ENCODE peak calls at places on chromosomes 12 and 14, in four cellular contexts. S, N, Q and Z are unnamed samples.
A peak's percentile ranks its signal among the peaks of the same experiment; 100 is the strongest.

GRCh38 chr12:53223391-53224267 is 8.4 kb downstream of the RARG start:
- DNase-seq in N (no peak), S (peak; percentile 69), Q (no peak), Z (no peak)

GRCh38 chr14:102831163-102831804 is 54.0 kb downstream of the TRAF3 start:
- DNase-seq in N (no peak), Q (no peak), S (no peak), Z (no peak)

GRCh38 chr12:20105938-20106337 is 262.4 kb upstream of the PDE3A start:
- DNase-seq in Q (no peak), N (no peak), S (no peak), Z (no peak)

GRCh38 chr12:119802472-119802871 is 74.6 kb downstream of the CIT start:
- DNase-seq in N (peak; percentile 85), Q (peak; percentile 15), S (no peak), Z (peak; percentile 41)

GRCh38 chr12:84805474-84805858 is 107.1 kb downstream of the SLC6A15 start:
- DNase-seq in Q (no peak), N (no peak), S (no peak), Z (no peak)

GRCh38 chr14:36315159-36315853 is 5.1 kb downstream of the MBIP start:
- DNase-seq in S (no peak), N (no peak), Q (no peak), Z (no peak)

GRCh38 chr14:99522457-99522891 is 41.3 kb downstream of the CCNK start:
- DNase-seq in S (peak; percentile 63), N (no peak), Q (no peak), Z (no peak)

GRCh38 chr12:19397534-19397933 is 41.8 kb upstream of the AEBP2 start:
- DNase-seq in N (peak; percentile 68), S (no peak), Q (no peak), Z (no peak)

GRCh38 chr12:22248079-22248478 is 86.4 kb downstream of the ST8SIA1 start:
- DNase-seq in Q (no peak), S (no peak), N (no peak), Z (no peak)

GRCh38 chr12:1562813-1563412 is 31.5 kb downstream of the FBXL14 start:
- DNase-seq in S (no peak), N (peak; percentile 43), Q (no peak), Z (no peak)

GRCh38 chr12:4141344-4142270 is 132.0 kb upstream of the CCND2 start:
- DNase-seq in N (no peak), Q (no peak), S (no peak), Z (no peak)

GRCh38 chr12:130983328-130984017 is 29.8 kb downstream of the ADGRD1 start:
- DNase-seq in N (no peak), Q (no peak), S (no peak), Z (peak; percentile 77)

GRCh38 chr14:102200690-102201368 is 61.1 kb downstream of the WDR20 start:
- DNase-seq in N (no peak), S (no peak), Q (no peak), Z (no peak)

GRCh38 chr12:42421844-42422779 is 96.1 kb downstream of the PPHLN1 start:
- DNase-seq in N (no peak), S (no peak), Q (no peak), Z (no peak)

GRCh38 chr12:117121456-117121855 is 22.2 kb upstream of the TESC start:
- DNase-seq in N (no peak), S (no peak), Q (no peak), Z (no peak)

GRCh38 chr14:41302776-41303175 is 303.9 kb upstream of the LRFN5 start:
- DNase-seq in Q (no peak), N (no peak), S (no peak), Z (no peak)

GRCh38 chr12:53424626-53425514 is 1.2 kb downstream of the AMHR2 start:
- DNase-seq in Q (no peak), S (no peak), N (no peak), Z (no peak)

GRCh38 chr12:113424915-113425823 is 3.0 kb downstream of the SDSL start:
- DNase-seq in Q (peak; percentile 62), S (no peak), N (peak; percentile 89), Z (peak; percentile 56)

GRCh38 chr12:19967486-19967885 is 400.9 kb upstream of the PDE3A start:
- DNase-seq in Q (no peak), S (no peak), N (no peak), Z (no peak)

GRCh38 chr14:61460853-61461611 is 139.7 kb downstream of the PRKCH start:
- DNase-seq in Q (no peak), N (peak; percentile 84), S (no peak), Z (no peak)

GRCh38 chr12:41442905-41443304 is 254.8 kb downstream of the PDZRN4 start:
- DNase-seq in N (no peak), Q (no peak), S (no peak), Z (no peak)

GRCh38 chr14:99573000-99573330 is 31.0 kb downstream of the CCDC85C start:
- DNase-seq in S (no peak), Q (no peak), N (no peak), Z (no peak)

GRCh38 chr12:39230086-39230485 is 212.8 kb downstream of the KIF21A start:
- DNase-seq in N (no peak), S (no peak), Q (no peak), Z (no peak)

GRCh38 chr12:124995200-124995961 is 1.9 kb downstream of the BRI3BP start:
- DNase-seq in N (no peak), Q (peak; percentile 38), S (no peak), Z (no peak)

GRCh38 chr14:42222924-42223471 is 616.3 kb downstream of the LRFN5 start:
- DNase-seq in S (no peak), Q (peak; percentile 8), N (no peak), Z (peak; percentile 25)

GRCh38 chr12:87413784-87414183 is 615.4 kb downstream of the C12orf50 start:
- DNase-seq in Q (no peak), S (no peak), N (no peak), Z (no peak)

GRCh38 chr14:30960216-30960615 is 65.2 kb upstream of the AP4S1 start:
- DNase-seq in N (no peak), S (no peak), Q (no peak), Z (no peak)

DNA sequence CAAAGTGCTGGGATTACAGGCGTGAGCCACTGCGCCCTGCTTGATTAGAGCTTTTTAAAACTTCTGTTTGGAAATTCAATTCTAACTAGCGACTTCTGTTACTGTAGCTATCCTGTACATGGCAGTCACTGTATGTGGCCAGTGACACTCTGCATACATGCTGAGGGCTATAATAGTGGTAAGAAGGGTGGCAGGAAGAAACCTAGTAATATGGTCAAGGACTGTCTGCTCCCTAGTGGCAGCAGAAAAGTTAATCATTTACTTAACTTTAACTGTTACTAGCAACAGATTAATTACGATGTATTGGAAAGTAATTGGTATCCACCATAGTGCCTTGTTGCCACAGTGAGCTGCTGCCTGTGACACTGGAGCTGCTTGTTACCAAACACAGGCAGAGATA is 149.0 kb downstream of the KITLG start:
- DNase-seq in N (no peak), S (no peak), Q (no peak), Z (no peak)
- TF ChIP-seq CTCF in N (no peak), S (no peak), Q (no peak), Z (no peak)

GRCh38 chr14:95185452-95186392 is 28.4 kb upstream of the DICER1 start:
- DNase-seq in Q (peak; percentile 53), S (peak; percentile 59), N (peak; percentile 86), Z (peak; percentile 23)
- TF ChIP-seq POLR2A in Q (peak; percentile 18), S (no peak), N (no peak), Z (no peak)

DNA sequence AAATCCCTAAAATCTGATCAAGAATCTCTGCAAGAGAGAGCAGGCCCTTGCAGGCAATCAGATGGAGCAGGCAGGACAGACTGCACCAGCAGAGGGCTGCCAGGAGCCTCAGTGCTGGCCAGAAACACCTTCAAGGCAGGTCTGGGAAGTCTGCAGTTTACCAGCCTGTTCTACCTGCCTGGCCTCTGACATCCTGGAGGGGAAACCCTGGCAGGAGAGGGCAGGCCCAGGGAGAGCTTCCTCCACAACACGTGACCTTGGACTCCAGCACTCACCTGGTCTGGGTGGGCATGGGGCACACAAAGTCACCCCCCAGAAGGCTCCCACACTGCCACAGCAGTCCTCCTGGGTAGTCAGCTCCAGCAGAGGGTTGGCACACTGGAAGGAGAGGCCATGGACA is 56.0 kb downstream of the ISCA2 start:
- DNase-seq in S (no peak), Q (no peak), N (no peak), Z (no peak)
- TF ChIP-seq CTCF in S (peak; percentile 15), Q (no peak), N (no peak), Z (no peak)

GRCh38 chr12:52183971-52184370 is 7.8 kb downstream of the KRT80 start:
- DNase-seq in Q (no peak), N (no peak), S (no peak), Z (no peak)

GRCh38 chr12:52186135-52186840 is 5.5 kb downstream of the KRT80 start:
- DNase-seq in Q (no peak), S (no peak), N (no peak), Z (no peak)

GRCh38 chr12:52184813-52185212 is 7.0 kb downstream of the KRT80 start:
- DNase-seq in S (no peak), N (no peak), Q (no peak), Z (no peak)

GRCh38 chr12:52187206-52187605 is 4.6 kb downstream of the KRT80 start:
- DNase-seq in S (no peak), Q (no peak), N (no peak), Z (no peak)

DNA sequence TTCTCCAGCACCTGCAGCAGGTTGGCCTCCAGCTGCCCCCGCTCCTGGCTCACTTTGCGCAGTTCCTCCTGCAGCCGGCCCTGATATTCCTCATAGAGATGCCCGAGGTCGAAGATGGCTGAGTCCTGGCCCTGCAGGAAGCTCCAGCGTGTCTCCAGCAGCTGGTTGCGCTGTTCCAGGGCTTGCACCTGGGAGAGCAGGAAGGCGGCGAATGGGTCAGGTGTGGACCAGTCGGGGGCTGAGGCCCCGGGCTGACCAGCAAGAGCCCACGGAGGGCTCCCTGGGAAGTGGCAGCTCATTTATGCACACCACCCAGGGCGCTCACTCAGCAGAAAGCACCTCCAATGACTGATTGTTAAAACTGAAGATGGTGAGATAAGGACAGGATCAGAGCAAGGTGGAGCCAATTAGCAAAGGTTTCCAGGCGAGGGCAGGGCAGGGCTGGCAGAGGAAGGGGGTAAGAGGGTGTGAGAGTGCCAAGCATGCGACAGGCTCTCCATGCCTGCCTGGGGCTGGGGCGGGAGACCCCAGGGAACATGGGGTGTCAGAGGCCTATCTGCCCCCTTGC is 6.3 kb downstream of the KRT80 start:
- DNase-seq in Q (no peak), N (no peak), S (no peak), Z (no peak)
- TF ChIP-seq POLR2A in Q (no peak), N (no peak), S (no peak), Z (no peak)

GRCh38 chr12:68203460-68203875 is 22.1 kb downstream of the IL26 start:
- DNase-seq in N (no peak), Q (no peak), S (no peak), Z (no peak)

GRCh38 chr12:68210875-68211274 is 14.7 kb downstream of the IL26 start:
- DNase-seq in Q (no peak), S (no peak), N (no peak), Z (no peak)

DNA sequence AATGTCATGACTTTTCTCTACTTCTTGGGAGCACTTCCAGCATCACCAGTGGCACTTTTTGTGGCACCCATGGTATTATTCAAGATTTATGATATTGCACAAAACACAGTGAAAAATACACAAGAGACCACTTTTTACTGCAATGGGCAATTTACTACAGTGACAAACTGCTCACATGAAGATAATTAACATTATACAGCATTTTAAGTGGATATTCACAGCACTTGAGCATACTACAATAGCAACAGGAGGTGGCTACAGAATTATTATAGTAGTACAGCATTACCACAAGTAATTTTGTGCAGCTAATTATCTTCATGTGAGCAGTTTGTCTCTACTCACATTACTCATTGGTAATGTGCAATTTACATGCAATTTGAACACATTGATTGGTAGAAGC is 18.3 kb downstream of the IL26 start:
- DNase-seq in Q (no peak), N (no peak), S (no peak), Z (no peak)
- TF ChIP-seq CTCF in Q (no peak), N (no peak), S (no peak), Z (no peak)